ENCODE peak calls at places on chromosomes 7 and 10, in five cellular contexts. U is neural progenitor cell, G is brain microvascular endothelial cell, D is cardiac fibroblast, X is foreskin fibroblast. F is an unnamed sample.

GRCh38 chr10:36574212-36574611 is 551.2 kb upstream of the ANKRD30A start:
- DNase-seq in D (no peak), G (peak), X (no peak), U (no peak), F (no peak)

GRCh38 chr7:147406521-147407115 is 1183.9 kb upstream of the C7orf33 start:
- DNase-seq in G (no peak), U (no peak), X (no peak), D (peak), F (no peak)

GRCh38 chr7:33250421-33250827 is 121.1 kb downstream of the BBS9 start:
- DNase-seq in G (peak), X (peak), U (no peak), D (peak), F (no peak)

GRCh38 chr7:6718124-6718523 is 11.4 kb upstream of the ZNF12 start:
- DNase-seq in X (no peak), D (no peak), U (peak), G (no peak), F (no peak)

GRCh38 chr7:28615091-28615490 is 202.8 kb downstream of the CREB5 start:
- DNase-seq in G (no peak), X (no peak), D (no peak), U (peak), F (no peak)

GRCh38 chr7:129739427-129739826 is 127.9 kb downstream of the NRF1 start:
- DNase-seq in U (no peak), X (peak), D (peak), G (peak), F (no peak)

GRCh38 chr10:10128387-10128786 is 889.3 kb upstream of the CELF2 start:
- DNase-seq in X (no peak), G (no peak), U (no peak), D (peak), F (no peak)

GRCh38 chr7:99928994-99929729 is at the start of gene GJC3:
- DNase-seq in U (peak), D (peak), X (peak), G (peak), F (no peak)

GRCh38 chr10:91010952-91011351 is 90.1 kb upstream of the ANKRD1 start:
- DNase-seq in D (peak), G (no peak), X (no peak), U (no peak), F (no peak)

GRCh38 chr7:73972614-73973013 is 55.4 kb upstream of the ELN start:
- DNase-seq in U (no peak), X (no peak), G (no peak), D (no peak), F (no peak)

GRCh38 chr7:100543586-100543985 is 4.6 kb downstream of the AGFG2 start:
- DNase-seq in D (no peak), G (no peak), X (no peak), U (no peak), F (no peak)

GRCh38 chr7:137592232-137592896 is 248.8 kb upstream of the PTN start:
- DNase-seq in G (peak), D (peak), X (peak), U (peak), F (no peak)

GRCh38 chr10:113007821-113008220 is 57.8 kb downstream of the TCF7L2 start:
- DNase-seq in D (no peak), X (no peak), G (no peak), U (no peak), F (no peak)

GRCh38 chr10:131024259-131025131 is 287.0 kb downstream of the TCERG1L start:
- DNase-seq in X (no peak), U (no peak), G (no peak), D (no peak), F (no peak)

GRCh38 chr7:113928113-113928512 is 9.3 kb upstream of the PPP1R3A start:
- DNase-seq in G (no peak), U (no peak), D (no peak), X (no peak), F (no peak)

GRCh38 chr10:69106900-69107511 is 17.0 kb upstream of the VPS26A start:
- DNase-seq in G (no peak), U (no peak), X (no peak), D (no peak), F (no peak)

GRCh38 chr10:22308390-22308789 is 7.8 kb upstream of the COMMD3 start:
- DNase-seq in G (peak), D (peak), X (no peak), U (no peak), F (no peak)

GRCh38 chr10:77286851-77287250 is 350.8 kb downstream of the KCNMA1 start:
- DNase-seq in X (no peak), G (no peak), D (no peak), U (no peak), F (no peak)

DNA sequence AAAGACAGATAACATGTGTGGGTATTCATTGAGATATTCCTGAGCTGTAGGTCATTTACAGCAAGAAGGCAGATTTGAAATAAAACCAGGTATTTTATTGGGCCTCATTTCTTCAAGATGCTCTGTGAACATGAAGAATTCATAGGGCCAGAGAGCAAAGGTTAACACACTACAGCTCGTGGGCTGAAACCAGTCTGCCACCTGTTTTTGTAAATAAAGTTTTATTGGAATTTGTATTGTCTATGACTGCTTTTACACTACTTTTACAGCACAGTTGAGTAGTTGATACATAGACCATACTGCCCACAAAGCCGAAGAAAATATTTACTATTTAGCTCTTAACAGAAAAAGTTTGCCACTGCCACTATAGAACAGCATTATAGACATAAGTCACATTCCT is 22.1 kb upstream of the LIPA start:
- DNase-seq in U (no peak), D (no peak), G (no peak), X (no peak), F (no peak)
- TF ChIP-seq CTCF in U (no peak), D (no peak), G (no peak), X (no peak), F (no peak)

GRCh38 chr10:75123088-75123682 is 11.7 kb downstream of the SAMD8 start:
- DNase-seq in G (no peak), X (no peak), D (no peak), U (no peak), F (no peak)

GRCh38 chr10:75127481-75127880 is 16.0 kb downstream of the SAMD8 start:
- DNase-seq in G (no peak), D (peak), X (no peak), U (no peak), F (no peak)

GRCh38 chr10:75122505-75122904 is 11.0 kb downstream of the SAMD8 start:
- DNase-seq in U (no peak), X (no peak), G (no peak), D (no peak), F (no peak)

GRCh38 chr10:75129537-75129936 is 18.1 kb downstream of the SAMD8 start:
- DNase-seq in G (no peak), U (no peak), X (no peak), D (no peak), F (no peak)

DNA sequence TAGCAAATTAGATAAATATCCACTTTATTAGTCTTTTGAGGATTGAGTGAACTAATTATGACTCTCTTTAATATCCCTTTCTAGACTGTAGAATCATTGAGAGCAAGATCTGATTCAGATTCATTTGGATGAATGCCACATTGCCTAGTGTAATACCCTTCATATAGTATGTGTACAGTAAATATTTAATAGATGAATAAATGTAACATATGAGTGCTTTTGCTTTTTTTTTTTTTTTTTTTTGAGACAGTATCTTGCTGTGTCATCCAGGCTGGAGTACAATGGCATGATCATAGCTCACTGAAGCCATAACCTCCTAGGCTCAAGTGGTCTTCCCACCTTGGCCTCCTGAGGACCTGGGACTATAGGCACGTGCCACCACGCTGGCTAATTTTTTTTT is 14.8 kb downstream of the SAMD8 start:
- DNase-seq in X (no peak), G (no peak), U (no peak), D (peak), F (no peak)
- TF ChIP-seq CTCF in X (no peak), G (no peak), U (no peak), D (no peak), F (no peak)

DNA sequence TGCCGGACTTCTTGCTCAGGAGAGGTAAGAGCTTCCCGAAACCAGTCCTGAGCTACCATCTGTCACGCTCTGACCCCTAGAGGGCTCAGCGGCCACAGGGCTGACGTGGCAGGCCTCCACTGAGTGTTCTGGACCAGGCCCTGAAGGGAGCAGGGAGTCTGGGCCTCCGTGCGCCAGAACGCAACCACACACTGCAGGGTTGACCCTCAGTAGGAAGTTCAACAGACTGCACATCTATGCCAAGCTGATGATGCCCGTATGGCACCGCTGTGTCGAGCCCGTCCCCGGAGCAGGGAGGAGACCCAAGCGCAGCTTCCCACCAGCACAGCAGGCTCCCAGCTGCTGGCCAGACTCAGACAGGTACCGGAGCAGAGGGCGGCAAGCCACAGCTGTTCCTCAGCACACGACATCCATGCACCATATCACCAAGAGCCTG is 39.2 kb downstream of the CAMK2B start:
- DNase-seq in X (no peak), D (no peak), G (no peak), U (no peak), F (peak)
- TF ChIP-seq CTCF in X (no peak), D (no peak), G (no peak), U (peak), F (no peak)

DNA sequence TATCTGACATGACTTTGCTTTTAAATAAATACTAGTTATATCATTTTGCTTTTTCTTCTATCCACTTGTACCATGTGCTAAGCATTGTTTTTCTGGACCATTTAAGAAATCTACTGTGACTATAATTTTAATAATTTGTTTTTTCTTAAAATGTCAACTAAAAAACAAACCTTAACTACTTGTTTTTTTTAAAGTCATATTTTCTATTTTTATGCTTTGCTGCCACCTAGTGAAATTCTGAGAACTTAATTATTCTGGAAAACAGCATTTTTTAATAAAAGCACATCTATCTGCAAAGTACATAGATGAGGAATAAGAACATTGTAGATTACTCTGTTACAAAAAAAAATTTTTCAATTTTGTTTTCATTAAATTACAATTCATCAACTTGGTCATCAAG is 47.4 kb downstream of the ORC5 start:
- DNase-seq in D (peak), X (no peak), U (no peak), G (no peak), F (no peak)
- TF ChIP-seq CTCF in D (peak), X (no peak), U (peak), G (no peak), F (no peak)

GRCh38 chr7:10128748-10129147 is 844.9 kb upstream of the PHF14 start:
- DNase-seq in G (no peak), X (no peak), D (no peak), U (peak), F (no peak)
- TF ChIP-seq CTCF in G (peak), X (no peak), D (no peak), U (peak), F (no peak)